ENCODE peak calls at places on chromosomes 13 and 19, in five cellular contexts. B is ascending aorta, Y is nephron progenitor cell, M is GM12864, A is AG09319. K is an unnamed sample.

GRCh38 chr19:35476149-35476548 is 14.1 kb downstream of the KRTDAP start:
- DNase-seq in B (no peak), Y (no peak), M (no peak), A (no peak), K (no peak)

GRCh38 chr19:48639483-48640375 is 2.5 kb upstream of the DBP start:
- DNase-seq in B (no peak), Y (no peak), M (no peak), A (no peak), K (no peak)

GRCh38 chr19:40666803-40667438 is 23.5 kb downstream of the NUMBL start:
- DNase-seq in B (no peak), Y (no peak), M (no peak), A (no peak), K (no peak)

GRCh38 chr19:39211731-39212376 is 7.8 kb upstream of the SYCN start:
- DNase-seq in B (no peak), Y (no peak), M (no peak), A (no peak), K (no peak)

GRCh38 chr19:1113278-1113985 is 9.6 kb downstream of the GPX4 start:
- DNase-seq in B (peak; percentile 97), Y (peak; percentile 99), M (peak; percentile 56), A (peak; percentile 84), K (peak; percentile 96)

GRCh38 chr13:88424463-88424862 is 753.3 kb downstream of the SLITRK5 start:
- DNase-seq in B (no peak), Y (no peak), M (no peak), A (no peak), K (no peak)

GRCh38 chr13:114064516-114065140 is 67.8 kb downstream of the RASA3 start:
- DNase-seq in B (no peak), Y (no peak), M (no peak), A (no peak), K (no peak)

GRCh38 chr19:5687360-5688198 is 2.5 kb upstream of the RPL36 start:
- DNase-seq in B (no peak), Y (no peak), M (no peak), A (no peak), K (no peak)

GRCh38 chr13:33367931-33368330 is 82.4 kb upstream of the STARD13 start:
- DNase-seq in B (no peak), Y (no peak), M (no peak), A (no peak), K (no peak)

GRCh38 chr19:40629346-40629745 is 28.2 kb downstream of the LTBP4 start:
- DNase-seq in B (no peak), Y (no peak), M (no peak), A (no peak), K (no peak)

GRCh38 chr19:40751065-40751923 is at the start of gene SNRPA:
- DNase-seq in B (peak; percentile 99), Y (peak; percentile 95), M (peak; percentile 95), A (peak; percentile 92), K (peak; percentile 92)

GRCh38 chr13:21898990-21899389 is 228.1 kb downstream of the FGF9 start:
- DNase-seq in B (no peak), Y (no peak), M (no peak), A (no peak), K (no peak)

GRCh38 chr19:1168877-1169791 is 4.9 kb downstream of the SBNO2 start:
- DNase-seq in B (no peak), Y (peak; percentile 66), M (no peak), A (no peak), K (no peak)

GRCh38 chr13:46604226-46604968 is 51.4 kb downstream of the LRCH1 start:
- DNase-seq in B (no peak), Y (no peak), M (no peak), A (no peak), K (no peak)

GRCh38 chr13:87925006-87925405 is 253.8 kb downstream of the SLITRK5 start:
- DNase-seq in B (no peak), Y (no peak), M (no peak), A (no peak), K (no peak)

GRCh38 chr13:113786262-113786841 is 27.3 kb downstream of the TMEM255B start:
- DNase-seq in B (no peak), Y (no peak), M (no peak), A (no peak), K (no peak)

GRCh38 chr19:35742121-35742724 is at the start of gene IGFLR1:
- DNase-seq in B (no peak), Y (no peak), M (peak; percentile 79), A (no peak), K (no peak)

GRCh38 chr13:33353210-33353609 is 67.7 kb upstream of the STARD13 start:
- DNase-seq in B (peak; percentile 78), Y (no peak), M (no peak), A (no peak), K (no peak)

DNA sequence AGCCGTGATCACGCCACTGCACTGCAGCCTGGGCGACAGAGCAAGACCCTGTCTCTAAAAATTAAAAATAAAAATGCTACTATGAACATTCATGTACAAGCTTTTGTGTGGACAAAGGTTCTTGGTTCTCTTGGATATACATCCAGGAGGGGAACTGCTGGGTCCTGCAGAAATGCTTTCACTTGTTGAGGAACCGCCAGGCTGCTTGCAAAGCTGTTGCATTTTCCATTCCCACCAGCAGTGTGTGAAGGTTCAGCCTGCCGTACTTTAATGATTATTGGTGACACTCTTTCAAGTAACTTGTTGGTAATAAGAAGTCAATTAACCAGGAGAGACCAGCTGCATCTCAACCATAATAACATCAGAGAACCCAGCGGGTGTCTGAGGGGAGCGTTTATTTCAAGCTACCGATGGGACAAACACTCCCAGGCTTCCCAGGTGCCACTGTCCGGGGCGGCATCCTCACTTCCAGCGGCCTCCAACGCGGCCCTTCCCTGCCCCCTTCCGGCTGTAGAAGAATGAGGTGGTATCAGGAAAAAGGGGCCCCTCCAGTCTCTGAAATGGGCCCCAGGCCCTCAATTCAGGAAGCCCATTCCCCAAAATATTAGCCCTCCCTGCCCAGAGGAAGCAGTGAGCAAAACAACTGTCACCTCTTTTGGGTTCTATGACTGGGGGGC is 15.2 kb upstream of the PPP1R12C start:
- DNase-seq in B (no peak), Y (no peak), M (no peak), A (no peak), K (no peak)
- TF ChIP-seq CTCF in B (no peak), Y (no peak), M (peak; percentile 26), A (no peak), K (no peak)

GRCh38 chr13:93173656-93174055 is 53.0 kb upstream of the GPC6 start:
- DNase-seq in B (no peak), Y (no peak), M (no peak), A (no peak), K (no peak)
- TF ChIP-seq CTCF in B (no peak), Y (no peak), M (no peak), A (no peak), K (no peak)

GRCh38 chr19:16822648-16823047 is 6.5 kb upstream of the SIN3B start:
- DNase-seq in B (no peak), Y (no peak), M (no peak), A (no peak), K (no peak)

GRCh38 chr19:16821081-16821480 is 8.1 kb upstream of the SIN3B start:
- DNase-seq in B (no peak), Y (no peak), M (no peak), A (no peak), K (no peak)

GRCh38 chr19:16825312-16826168 is 3.7 kb upstream of the SIN3B start:
- DNase-seq in B (peak; percentile 68), Y (peak; percentile 31), M (no peak), A (peak; percentile 46), K (no peak)

GRCh38 chr19:16828990-16829821 is at the start of gene SIN3B:
- DNase-seq in B (peak; percentile 92), Y (peak; percentile 87), M (peak; percentile 47), A (peak; percentile 67), K (peak; percentile 83)

DNA sequence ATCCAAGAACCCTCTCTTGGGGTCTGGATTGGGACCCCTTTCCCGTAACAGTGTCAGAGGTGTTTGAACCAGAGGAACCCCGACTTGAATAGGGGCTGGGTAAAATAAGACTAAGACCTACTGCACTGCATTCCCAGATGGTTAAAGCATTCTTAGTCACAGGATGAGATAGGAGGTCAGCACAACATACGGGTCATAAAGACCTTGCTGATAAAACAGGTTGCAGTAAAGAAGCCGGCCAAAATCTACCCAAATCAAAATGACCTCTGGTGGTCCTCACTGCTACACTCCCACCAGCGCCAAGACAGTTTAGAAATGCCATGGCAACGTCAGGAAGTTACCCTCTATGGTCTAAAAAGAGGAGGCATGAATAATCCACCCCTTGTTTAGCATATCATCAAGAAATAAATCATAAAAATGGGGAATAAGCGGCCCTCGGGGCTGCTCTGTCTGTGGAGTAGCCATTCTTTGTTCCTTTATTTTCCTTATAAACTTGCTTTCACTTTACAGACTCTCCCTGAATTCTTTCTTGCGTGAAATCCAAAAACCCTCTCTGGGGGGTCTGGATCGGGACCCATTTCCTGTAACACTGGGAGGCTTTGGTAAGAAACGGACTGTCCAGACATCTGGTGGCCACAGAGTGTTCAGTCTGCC is 4.4 kb upstream of the SIN3B start:
- DNase-seq in B (no peak), Y (no peak), M (no peak), A (no peak), K (no peak)
- TF ChIP-seq CTCF in B (no peak), Y (no peak), M (no peak), A (no peak), K (no peak)

DNA sequence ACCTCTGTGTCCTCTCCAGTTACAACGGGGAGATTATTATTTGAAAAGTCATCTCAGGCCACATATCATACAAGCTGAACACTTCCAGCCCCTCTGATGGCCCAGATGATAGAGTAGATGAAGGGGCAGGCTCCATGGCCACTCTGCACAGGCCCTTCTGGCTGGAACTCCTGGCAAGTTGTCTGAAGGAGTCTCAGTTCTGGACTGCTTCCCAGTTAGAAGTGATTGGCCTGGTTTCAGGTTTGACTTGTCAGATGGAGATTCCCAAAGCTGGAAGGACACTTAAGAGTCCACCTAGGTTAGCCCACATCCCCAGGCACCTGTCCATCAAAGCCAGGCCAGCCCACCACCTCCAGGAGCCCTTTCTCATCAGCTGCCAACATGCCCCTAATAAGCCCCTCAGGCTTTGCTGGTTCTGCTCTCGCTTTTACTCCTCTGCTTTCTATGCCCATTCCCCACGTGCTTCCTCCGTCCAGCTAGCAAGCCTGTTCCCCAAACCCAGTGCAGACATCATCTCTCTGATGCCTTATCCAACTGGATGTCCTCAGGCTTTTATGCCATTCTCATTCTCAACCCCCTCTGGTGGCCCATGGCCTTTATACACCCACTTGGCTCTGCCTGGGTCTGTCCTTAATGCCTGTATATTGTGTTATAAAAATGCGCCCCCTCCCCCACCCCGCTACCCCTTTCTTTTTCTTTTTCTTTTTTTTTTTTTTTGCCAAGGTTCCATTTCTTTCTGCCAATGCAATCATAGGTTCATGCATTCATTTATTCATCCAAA is 56.5 kb downstream of the HSPH1 start:
- DNase-seq in B (peak; percentile 30), Y (no peak), M (no peak), A (no peak), K (no peak)
- TF ChIP-seq CTCF in B (no peak), Y (no peak), M (peak; percentile 18), A (no peak), K (no peak)

GRCh38 chr13:110318920-110319319 is 11.8 kb downstream of the COL4A2 start:
- DNase-seq in B (no peak), Y (no peak), M (no peak), A (no peak), K (no peak)

GRCh38 chr13:110317496-110318195 is 10.6 kb downstream of the COL4A2 start:
- DNase-seq in B (no peak), Y (no peak), M (no peak), A (no peak), K (no peak)

GRCh38 chr13:110314516-110315245 is 7.6 kb downstream of the COL4A2 start:
- DNase-seq in B (peak; percentile 63), Y (no peak), M (no peak), A (no peak), K (no peak)

GRCh38 chr13:110317093-110317492 is 10.0 kb downstream of the COL4A2 start:
- DNase-seq in B (no peak), Y (no peak), M (no peak), A (no peak), K (no peak)

GRCh38 chr13:110316196-110316595 is 9.1 kb downstream of the COL4A2 start:
- DNase-seq in B (peak; percentile 61), Y (no peak), M (no peak), A (no peak), K (no peak)
- TF ChIP-seq CTCF in B (no peak), Y (no peak), M (no peak), A (no peak), K (no peak)

K was measured in progenitor cell of endocrine pancreas.